ENCODE peak calls at places on chromosomes 5 and 9, in five cellular contexts. H is NCI-H2081, I is dorsolateral prefrontal cortex, J is HFF-Myc, X is GM19239. A is an unnamed sample.

GRCh38 chr5:132837868-132838267 is 7.4 kb upstream of the SHROOM1 start:
- DNase-seq in H (no peak), I (no peak), J (no peak), X (no peak), A (no peak)

GRCh38 chr9:81264516-81264915 is 424.8 kb downstream of the TLE1 start:
- DNase-seq in H (no peak), I (no peak), J (no peak), X (no peak), A (no peak)

GRCh38 chr9:113796651-113797426 is 79.3 kb upstream of the ZNF618 start:
- DNase-seq in H (no peak), I (no peak), J (no peak), X (no peak), A (no peak)

GRCh38 chr5:109455598-109456096 is 45.9 kb upstream of the PJA2 start:
- DNase-seq in H (no peak), I (no peak), J (peak; percentile 80), X (no peak), A (peak; percentile 26)

GRCh38 chr5:58458851-58459275 is 1.0 kb downstream of the PLK2 start:
- DNase-seq in H (no peak), I (no peak), J (no peak), X (no peak), A (no peak)

GRCh38 chr9:101119206-101119819 is 90.8 kb downstream of the PLPPR1 start:
- DNase-seq in H (peak; percentile 70), I (peak; percentile 70), J (no peak), X (peak; percentile 9), A (no peak)

GRCh38 chr5:66960373-66961137 is 236.0 kb downstream of the CD180 start:
- DNase-seq in H (peak; percentile 2), I (no peak), J (no peak), X (no peak), A (no peak)

GRCh38 chr9:127437497-127438264 is 13.5 kb downstream of the ZNF79 start:
- DNase-seq in H (no peak), I (no peak), J (no peak), X (no peak), A (no peak)

GRCh38 chr5:34571380-34572041 is 84.6 kb upstream of the RAI14 start:
- DNase-seq in H (no peak), I (no peak), J (no peak), X (no peak), A (no peak)

GRCh38 chr9:131839281-131840084 is 99.6 kb upstream of the RAPGEF1 start:
- DNase-seq in H (no peak), I (no peak), J (peak; percentile 25), X (no peak), A (no peak)

GRCh38 chr9:112535364-112535763 is 48.7 kb downstream of the KIAA1958 start:
- DNase-seq in H (no peak), I (no peak), J (no peak), X (no peak), A (no peak)

GRCh38 chr5:142613231-142613630 is 72.7 kb downstream of the FGF1 start:
- DNase-seq in H (no peak), I (no peak), J (no peak), X (no peak), A (no peak)

GRCh38 chr5:43627028-43627427 is 24.0 kb downstream of the NNT start:
- DNase-seq in H (peak; percentile 60), I (no peak), J (no peak), X (no peak), A (no peak)

GRCh38 chr9:17742065-17742464 is 163.2 kb downstream of the SH3GL2 start:
- DNase-seq in H (peak; percentile 32), I (no peak), J (no peak), X (no peak), A (no peak)

GRCh38 chr9:68416891-68417570 is 60.6 kb downstream of the PGM5 start:
- DNase-seq in H (no peak), I (no peak), J (no peak), X (no peak), A (no peak)

GRCh38 chr5:20113031-20113685 is 125.2 kb upstream of the CDH18 start:
- DNase-seq in H (peak; percentile 70), I (no peak), J (no peak), X (no peak), A (no peak)

GRCh38 chr5:103523319-103523718 is 39.3 kb downstream of the NUDT12 start:
- DNase-seq in H (no peak), I (no peak), J (no peak), X (no peak), A (no peak)

GRCh38 chr9:131554088-131554864 is 9.0 kb downstream of the PRRT1B start:
- DNase-seq in H (no peak), I (no peak), J (no peak), X (no peak), A (no peak)